ENCODE peak calls at places on chromosome 19, in four cellular contexts. P is NCI-H345; U is naive thymus-derived CD8-positive, alpha-beta T cell; V is fibroblast of the conjunctiva. C is an unnamed sample.

GRCh38 chr19:35901055-35901644 is 810 bp upstream of the NFKBID start:
- DNase-seq in P (no peak), U (no peak), V (no peak), C (no peak)

GRCh38 chr19:42088471-42089190 is 12.7 kb downstream of the ZNF574 start:
- DNase-seq in P (no peak), U (no peak), V (peak; percentile 39), C (no peak)

GRCh38 chr19:45306522-45307027 is 16.1 kb downstream of the CKM start:
- DNase-seq in P (peak; percentile 5), U (no peak), V (no peak), C (no peak)

GRCh38 chr19:43699506-43700367 is 16.1 kb upstream of the IRGC start:
- DNase-seq in P (no peak), U (no peak), V (no peak), C (no peak)

GRCh38 chr19:49798574-49798973 is 14.5 kb downstream of the FUZ start:
- DNase-seq in P (no peak), U (no peak), V (no peak), C (no peak)

GRCh38 chr19:55652311-55653078 is 2.3 kb upstream of the U2AF2 start:
- DNase-seq in P (no peak), U (no peak), V (no peak), C (no peak)

GRCh38 chr19:29878973-29879654 is 62.9 kb upstream of the URI1 start:
- DNase-seq in P (peak; percentile 50), U (no peak), V (no peak), C (peak; percentile 8)

GRCh38 chr19:56841194-56841546 is 644 bp upstream of the PEG3 start:
- DNase-seq in P (no peak), U (no peak), V (no peak), C (no peak)

GRCh38 chr19:58181902-58182576 is 822 bp upstream of the ZNF274 start:
- DNase-seq in P (no peak), U (peak; percentile 60), V (peak; percentile 14), C (no peak)

GRCh38 chr19:2149980-2150793 is 1.2 kb downstream of the AP3D1 start:
- DNase-seq in P (no peak), U (no peak), V (no peak), C (no peak)

GRCh38 chr19:45817010-45817724 is 2.1 kb upstream of the RSPH6A start:
- DNase-seq in P (peak; percentile 88), U (peak; percentile 92), V (peak; percentile 92), C (peak; percentile 58)

GRCh38 chr19:14088634-14089411 is 1.7 kb downstream of the SAMD1 start:
- DNase-seq in P (no peak), U (no peak), V (no peak), C (no peak)

GRCh38 chr19:3743486-3743885 is 18.0 kb downstream of the APBA3 start:
- DNase-seq in P (no peak), U (no peak), V (no peak), C (no peak)

GRCh38 chr19:11346104-11346940 is at the start of the genes CCDC159 and TMEM205:
- DNase-seq in P (peak; percentile 91), U (peak; percentile 99), V (peak; percentile 97), C (peak; percentile 98)

GRCh38 chr19:34430738-34431625 is 2.8 kb downstream of the UBA2 start:
- DNase-seq in P (peak; percentile 51), U (peak; percentile 57), V (peak; percentile 41), C (no peak)

GRCh38 chr19:40803857-40804782 is 5.1 kb downstream of the EGLN2 start:
- DNase-seq in P (no peak), U (peak; percentile 82), V (no peak), C (no peak)

GRCh38 chr19:2722541-2723344 is 1.6 kb upstream of the DIRAS1 start:
- DNase-seq in P (no peak), U (no peak), V (peak; percentile 18), C (peak; percentile 58)

GRCh38 chr19:36821758-36822157 is 16.4 kb downstream of the ZNF790 start:
- DNase-seq in P (no peak), U (no peak), V (no peak), C (no peak)

GRCh38 chr19:16951529-16951928 is 62.7 kb downstream of the F2RL3 start:
- DNase-seq in P (no peak), U (no peak), V (no peak), C (no peak)

GRCh38 chr19:12314553-12314952 is 18.9 kb downstream of the ZNF563 start:
- DNase-seq in P (no peak), U (no peak), V (no peak), C (no peak)

GRCh38 chr19:38699027-38699346 is 45.3 kb downstream of the CAPN12 start:
- DNase-seq in P (no peak), U (no peak), V (no peak), C (no peak)

GRCh38 chr19:56162258-56162657 is 13.6 kb upstream of the GALP start:
- DNase-seq in P (no peak), U (no peak), V (no peak), C (no peak)

GRCh38 chr19:50796634-50797428 is 6.6 kb downstream of the ACP4 start:
- DNase-seq in P (no peak), U (no peak), V (no peak), C (no peak)

GRCh38 chr19:15466851-15467733 is 2.7 kb upstream of the RASAL3 start:
- DNase-seq in P (no peak), U (no peak), V (no peak), C (no peak)

GRCh38 chr19:4694211-4694987 is 24.3 kb upstream of the MYDGF start:
- DNase-seq in P (no peak), U (no peak), V (peak; percentile 85), C (peak; percentile 73)

GRCh38 chr19:15292847-15293582 is 39.3 kb downstream of the BRD4 start:
- DNase-seq in P (no peak), U (peak; percentile 32), V (no peak), C (no peak)

GRCh38 chr19:33401683-33402420 is 28.3 kb downstream of the CEBPG start:
- DNase-seq in P (no peak), U (no peak), V (no peak), C (no peak)

C was measured in retinal pigment epithelial cell.